ENCODE peak calls at places on chromosomes 12 and 14, in five cellular contexts. P is tibial nerve, Y is uterus, K is IMR-90, B is A549. V is an unnamed sample.

GRCh38 chr14:103733651-103734050 is 18.0 kb downstream of the ZFYVE21 start:
- DNase-seq in P (no peak), Y (no peak), K (no peak), B (no peak), V (no peak)

GRCh38 chr12:122018457-122018856 is 3.2 kb upstream of the BCL7A start:
- DNase-seq in P (no peak), Y (no peak), K (no peak), B (no peak), V (no peak)

GRCh38 chr14:21024668-21025373 is at the start of gene NDRG2:
- DNase-seq in P (peak), Y (peak), K (no peak), B (peak), V (peak)

GRCh38 chr12:41932470-41932991 is 212.1 kb downstream of the GXYLT1 start:
- DNase-seq in P (peak), Y (peak), K (no peak), B (no peak), V (peak)

GRCh38 chr12:124205405-124205804 is 89.5 kb upstream of the RFLNA start:
- DNase-seq in P (no peak), Y (no peak), K (no peak), B (no peak), V (no peak)

GRCh38 chr12:119780786-119781434 is 96.2 kb downstream of the CIT start:
- DNase-seq in P (no peak), Y (no peak), K (peak), B (peak), V (peak)

GRCh38 chr12:31323466-31324115 is 2.4 kb downstream of the SINHCAF start:
- DNase-seq in P (no peak), Y (no peak), K (no peak), B (peak), V (peak)

GRCh38 chr12:26373606-26374495 is 178.5 kb downstream of the SSPN start:
- DNase-seq in P (no peak), Y (no peak), K (no peak), B (no peak), V (no peak)

GRCh38 chr12:32922546-32923297 is 26.1 kb upstream of the PKP2 start:
- DNase-seq in P (no peak), Y (no peak), K (no peak), B (no peak), V (no peak)

GRCh38 chr12:4032906-4033628 is 159.9 kb upstream of the PARP11 start:
- DNase-seq in P (no peak), Y (no peak), K (peak), B (no peak), V (no peak)

GRCh38 chr14:64604854-64605253 is 55.1 kb downstream of the PPP1R36 start:
- DNase-seq in P (no peak), Y (no peak), K (no peak), B (no peak), V (no peak)

GRCh38 chr12:51951843-51952722 is 584 bp downstream of the ACVR1B start:
- DNase-seq in P (peak), Y (peak), K (no peak), B (no peak), V (peak)

GRCh38 chr14:93036652-93037341 is 78.9 kb downstream of the ITPK1 start:
- DNase-seq in P (no peak), Y (no peak), K (no peak), B (no peak), V (peak)

GRCh38 chr12:55931780-55932545 is 1.0 kb downstream of the DGKA start:
- DNase-seq in P (peak), Y (peak), K (peak), B (peak), V (peak)

GRCh38 chr14:91839754-91840153 is 27.6 kb downstream of the TC2N start:
- DNase-seq in P (no peak), Y (no peak), K (no peak), B (no peak), V (no peak)

GRCh38 chr14:35480119-35480769 is 53.7 kb upstream of the INSM2 start:
- DNase-seq in P (no peak), Y (no peak), K (peak), B (no peak), V (no peak)

GRCh38 chr14:88866305-88866704 is 41.9 kb downstream of the TTC8 start:
- DNase-seq in P (no peak), Y (no peak), K (peak), B (no peak), V (no peak)

GRCh38 chr12:26711072-26711471 is 121.9 kb downstream of the ITPR2 start:
- DNase-seq in P (no peak), Y (no peak), K (no peak), B (no peak), V (no peak)

GRCh38 chr12:11652351-11653040 is 3.0 kb downstream of the ETV6 start:
- DNase-seq in P (no peak), Y (no peak), K (peak), B (no peak), V (no peak)

GRCh38 chr12:113194971-113195391 is 9.5 kb downstream of the RITA1 start:
- DNase-seq in P (no peak), Y (no peak), K (peak), B (no peak), V (no peak)

GRCh38 chr14:53501361-53502320 is 348.5 kb upstream of the DDHD1 start:
- DNase-seq in P (no peak), Y (no peak), K (peak), B (no peak), V (no peak)

GRCh38 chr12:71415336-71416231 is 24.0 kb upstream of the LGR5 start:
- DNase-seq in P (no peak), Y (no peak), K (peak), B (peak), V (no peak)

GRCh38 chr14:23869078-23869719 is 84.4 kb upstream of the DHRS4 start:
- DNase-seq in P (no peak), Y (no peak), K (no peak), B (no peak), V (no peak)

GRCh38 chr12:89373772-89374572 is 21.7 kb upstream of the DUSP6 start:
- DNase-seq in P (no peak), Y (no peak), K (peak), B (no peak), V (no peak)

GRCh38 chr12:110775997-110776396 is 33.3 kb upstream of the PPP1CC start:
- DNase-seq in P (no peak), Y (no peak), K (no peak), B (no peak), V (no peak)

GRCh38 chr12:110780448-110780847 is 37.8 kb upstream of the PPP1CC start:
- DNase-seq in P (no peak), Y (no peak), K (no peak), B (no peak), V (no peak)

GRCh38 chr12:110782068-110782467 is 39.4 kb upstream of the PPP1CC start:
- DNase-seq in P (no peak), Y (no peak), K (no peak), B (no peak), V (no peak)

GRCh38 chr12:110776410-110776809 is 33.7 kb upstream of the PPP1CC start:
- DNase-seq in P (no peak), Y (no peak), K (no peak), B (no peak), V (no peak)

GRCh38 chr12:110778801-110779577 is 36.3 kb upstream of the PPP1CC start:
- DNase-seq in P (no peak), Y (no peak), K (no peak), B (no peak), V (no peak)
- TF ChIP-seq POLR2A in P (no peak), Y (no peak), K (no peak), B (no peak), V (no peak)

GRCh38 chr12:102689701-102690100 is 209.3 kb upstream of the IGF1 start:
- DNase-seq in P (no peak), Y (no peak), K (no peak), B (no peak), V (no peak)

GRCh38 chr12:102682698-102683289 is 202.4 kb upstream of the IGF1 start:
- DNase-seq in P (no peak), Y (no peak), K (no peak), B (no peak), V (no peak)

GRCh38 chr12:102687523-102687922 is 207.2 kb upstream of the IGF1 start:
- DNase-seq in P (peak), Y (no peak), K (no peak), B (no peak), V (no peak)

GRCh38 chr12:102685172-102685571 is 204.8 kb upstream of the IGF1 start:
- DNase-seq in P (no peak), Y (no peak), K (no peak), B (no peak), V (no peak)

GRCh38 chr12:102685841-102686240 is 205.5 kb upstream of the IGF1 start:
- DNase-seq in P (no peak), Y (no peak), K (no peak), B (no peak), V (no peak)
- TF ChIP-seq CTCF in P (no peak), Y (no peak), K (peak), B (no peak), V (no peak)

DNA sequence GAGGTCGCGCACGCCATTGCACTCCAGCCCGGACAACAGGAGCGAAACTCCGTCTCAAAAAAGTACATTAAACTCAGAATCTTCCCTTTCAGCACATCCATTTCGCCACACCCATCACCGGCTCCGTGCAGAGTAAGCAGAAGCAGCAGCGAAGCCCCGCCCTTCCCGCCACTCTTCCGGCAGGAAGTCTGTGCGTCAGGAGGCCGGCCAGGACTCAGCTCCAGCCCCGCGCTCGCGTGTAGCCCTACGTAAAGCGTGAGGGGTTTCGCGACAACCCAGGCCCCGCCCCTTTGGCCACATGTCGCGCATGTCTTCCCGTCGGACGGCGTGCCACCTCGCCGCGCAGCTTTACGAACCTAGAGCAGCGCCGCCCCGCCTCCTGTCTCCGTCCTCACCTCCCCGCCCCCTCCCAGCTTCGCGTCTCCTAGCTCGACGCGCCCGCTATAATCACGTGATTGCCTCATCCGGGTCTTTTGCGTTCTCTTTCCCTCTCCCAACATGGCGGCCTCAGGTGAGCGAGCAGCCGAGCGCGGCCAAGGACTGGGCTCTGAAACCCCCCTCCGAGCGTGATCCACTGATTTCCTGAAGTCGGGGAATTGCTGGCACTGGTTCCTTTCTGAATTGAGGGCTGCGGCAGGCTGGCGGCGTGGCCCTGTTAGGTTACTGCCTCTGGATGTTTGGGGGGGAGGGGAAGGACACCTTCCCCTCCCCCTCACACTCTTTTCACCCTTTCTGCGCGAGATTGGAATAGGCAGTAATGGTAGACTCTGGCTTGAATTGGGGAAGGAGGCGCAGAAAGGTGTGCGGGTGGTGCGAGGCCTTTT is at the start of gene EIF4B:
- DNase-seq in P (peak), Y (peak), K (peak), B (peak), V (peak)
- TF ChIP-seq POLR2A in P (peak), Y (peak), K (peak), B (peak), V (peak)

GRCh38 chr12:68913682-68914081 is 19.3 kb downstream of the CPM start:
- DNase-seq in P (no peak), Y (no peak), K (peak), B (no peak), V (no peak)

GRCh38 chr12:68911197-68911718 is 21.7 kb downstream of the CPM start:
- DNase-seq in P (no peak), Y (no peak), K (no peak), B (no peak), V (no peak)

GRCh38 chr12:68908076-68908475 is 24.9 kb downstream of the CPM start:
- DNase-seq in P (no peak), Y (no peak), K (no peak), B (no peak), V (no peak)

GRCh38 chr12:68912916-68913315 is 20.1 kb downstream of the CPM start:
- DNase-seq in P (no peak), Y (no peak), K (no peak), B (no peak), V (no peak)

GRCh38 chr12:68910128-68910527 is 22.8 kb downstream of the CPM start:
- DNase-seq in P (no peak), Y (no peak), K (peak), B (no peak), V (no peak)
- TF ChIP-seq CTCF in P (no peak), Y (no peak), K (no peak), B (no peak), V (no peak)

DNA sequence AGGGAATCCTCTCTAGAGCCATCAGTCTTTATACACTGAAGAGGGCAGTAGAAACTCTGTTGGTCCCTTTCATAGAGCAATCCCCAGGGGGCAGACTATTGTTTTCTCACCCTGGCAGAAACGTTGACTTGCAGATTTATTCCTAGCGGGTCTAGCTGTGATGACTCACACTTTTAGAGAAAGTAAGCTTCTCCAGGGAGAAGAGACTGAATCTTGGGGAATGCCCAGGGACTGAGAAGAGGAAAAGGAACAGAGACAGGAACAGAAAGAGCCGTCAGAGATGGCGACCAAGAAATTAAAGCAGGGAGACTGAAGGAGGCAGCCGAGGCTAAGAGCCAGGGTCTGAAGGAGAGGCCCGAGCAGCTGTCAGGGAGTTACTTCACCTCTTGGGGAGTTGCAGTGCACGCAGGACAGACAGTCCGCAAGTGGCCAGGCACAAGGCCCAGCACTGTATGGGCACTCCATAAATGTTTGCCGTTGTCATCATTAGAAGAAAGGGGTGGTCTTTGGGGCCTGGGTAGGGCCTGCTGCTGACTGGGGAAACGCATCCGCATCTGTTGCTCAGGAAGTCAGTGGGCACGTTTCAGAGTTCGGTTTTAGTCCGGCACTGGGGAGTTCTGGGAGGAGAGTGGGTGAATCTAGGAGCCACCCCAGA is 13.0 kb downstream of the PLEKHG6 start:
- DNase-seq in P (no peak), Y (peak), K (peak), B (peak), V (no peak)
- TF ChIP-seq POLR2A in P (no peak), Y (no peak), K (no peak), B (no peak), V (no peak)

GRCh38 chr12:93419388-93420034 is 22.2 kb downstream of the UBE2N start:
- DNase-seq in P (no peak), Y (no peak), K (peak), B (peak), V (no peak)
- TF ChIP-seq CTCF in P (peak), Y (peak), K (peak), B (peak), V (peak)

GRCh38 chr12:94123127-94123526 is 25.2 kb upstream of the PLXNC1 start:
- DNase-seq in P (no peak), Y (no peak), K (no peak), B (no peak), V (no peak)

GRCh38 chr12:94126067-94126466 is 22.3 kb upstream of the PLXNC1 start:
- DNase-seq in P (no peak), Y (no peak), K (no peak), B (no peak), V (no peak)

GRCh38 chr12:94127239-94128131 is 20.9 kb upstream of the PLXNC1 start:
- DNase-seq in P (no peak), Y (no peak), K (no peak), B (no peak), V (no peak)
- TF ChIP-seq POLR2A in P (no peak), Y (no peak), K (no peak), B (no peak), V (no peak)

DNA sequence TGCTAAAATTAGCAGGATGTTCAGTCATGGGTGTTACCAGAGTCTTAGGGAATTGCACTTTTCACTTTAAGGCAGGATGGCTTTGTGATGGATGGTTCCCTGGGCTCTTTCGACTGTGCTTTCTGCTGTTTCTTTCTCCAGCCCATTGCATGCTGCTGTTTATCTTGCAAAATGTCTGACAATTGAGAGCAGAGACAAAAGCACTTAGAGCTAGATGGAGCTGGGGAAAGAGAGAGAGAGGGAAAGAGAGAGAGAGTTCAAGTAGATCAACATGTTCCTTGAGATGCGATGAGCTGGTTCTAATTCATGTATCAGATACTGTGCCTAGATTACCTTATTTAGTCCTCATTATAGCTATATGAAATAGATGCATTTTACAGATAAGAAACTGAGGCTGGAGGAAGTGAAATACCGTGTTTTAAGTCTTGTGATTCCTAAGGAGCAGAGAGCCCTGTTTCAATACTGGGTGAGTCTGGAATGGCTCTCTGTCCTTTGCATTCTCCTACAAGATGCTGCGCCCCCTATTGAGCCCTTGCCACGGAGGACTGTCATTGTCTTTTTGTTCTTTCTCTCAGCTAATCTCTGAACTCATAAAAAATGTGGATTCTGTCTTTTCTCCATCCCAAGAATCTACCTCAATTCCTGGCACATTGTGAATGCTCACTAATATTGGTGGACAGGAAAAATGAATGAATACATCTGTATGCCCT is 227.9 kb downstream of the ALG10B start:
- DNase-seq in P (no peak), Y (no peak), K (no peak), B (no peak), V (no peak)
- TF ChIP-seq CTCF in P (no peak), Y (no peak), K (no peak), B (peak), V (no peak)